ENCODE peak calls at places on chromosomes 2 and 18, in seven cellular contexts. Y is H9, U is neuronal stem cell, D is H1, X is mesendoderm, F is IMR-90, K is mesenchymal stem cell. P is an unnamed sample.
A peak's percentile ranks its signal among the peaks of the same experiment; 100 is the strongest.

GRCh38 chr2:46252891-46253659 is 44.1 kb upstream of the EPAS1 start:
- DNase-seq in Y (no peak), U (no peak), D (no peak), X (no peak), F (no peak), K (peak; percentile 77), P (peak; percentile 42)

GRCh38 chr2:240593703-240594451 is 7.3 kb downstream of the CAPN10 start:
- DNase-seq in Y (no peak), U (no peak), D (no peak), X (no peak), F (no peak), K (no peak), P (no peak)

GRCh38 chr18:13222371-13223281 is 4.1 kb downstream of the LDLRAD4 start:
- DNase-seq in Y (no peak), U (no peak), D (no peak), X (no peak), F (peak; percentile 37), K (peak; percentile 33), P (no peak)

GRCh38 chr18:10123006-10123950 is 209.5 kb downstream of the VAPA start:
- DNase-seq in Y (no peak), U (no peak), D (no peak), X (no peak), F (no peak), K (no peak), P (peak; percentile 40)

GRCh38 chr2:26579025-26579722 is 62.0 kb downstream of the CIB4 start:
- DNase-seq in Y (no peak), U (no peak), D (no peak), X (no peak), F (no peak), K (no peak), P (no peak)

GRCh38 chr2:24947758-24948157 is 24.0 kb downstream of the DNAJC27 start:
- DNase-seq in Y (no peak), U (no peak), D (no peak), X (no peak), F (no peak), K (no peak), P (no peak)

GRCh38 chr18:33444699-33445098 is 4.2 kb upstream of the CCDC178 start:
- DNase-seq in Y (no peak), U (no peak), D (no peak), X (no peak), F (no peak), K (no peak), P (no peak)

GRCh38 chr2:191222952-191223351 is 22.3 kb upstream of the MYO1B start:
- DNase-seq in Y (no peak), U (no peak), D (no peak), X (no peak), F (no peak), K (no peak), P (no peak)

GRCh38 chr18:79769698-79770500 is 27.8 kb upstream of the KCNG2 start:
- DNase-seq in Y (no peak), U (no peak), D (no peak), X (no peak), F (no peak), K (no peak), P (no peak)

GRCh38 chr2:10071595-10071994 is 8.6 kb downstream of the CYS1 start:
- DNase-seq in Y (peak; percentile 48), U (no peak), D (no peak), X (no peak), F (no peak), K (no peak), P (no peak)

GRCh38 chr2:1591461-1591770 is 152.9 kb downstream of the PXDN start:
- DNase-seq in Y (peak; percentile 33), U (no peak), D (no peak), X (no peak), F (no peak), K (no peak), P (no peak)

GRCh38 chr2:237939251-237939650 is 27.6 kb upstream of the UBE2F start:
- DNase-seq in Y (no peak), U (no peak), D (no peak), X (no peak), F (peak; percentile 80), K (peak; percentile 35), P (no peak)

GRCh38 chr2:185645529-185645928 is 93.1 kb upstream of the FSIP2 start:
- DNase-seq in Y (no peak), U (no peak), D (no peak), X (no peak), F (no peak), K (no peak), P (no peak)

GRCh38 chr2:109188485-109188868 is 59.5 kb downstream of the SH3RF3 start:
- DNase-seq in Y (no peak), U (no peak), D (no peak), X (no peak), F (no peak), K (no peak), P (no peak)

GRCh38 chr18:36073676-36074075 is 6.3 kb upstream of the RPRD1A start:
- DNase-seq in Y (no peak), U (no peak), D (no peak), X (no peak), F (peak; percentile 11), K (peak; percentile 54), P (no peak)

GRCh38 chr18:48044944-48045343 is 114.5 kb upstream of the SMAD2 start:
- DNase-seq in Y (no peak), U (no peak), D (no peak), X (no peak), F (no peak), K (no peak), P (no peak)

GRCh38 chr2:201127570-201127969 is 11.6 kb downstream of the CFLAR start:
- DNase-seq in Y (no peak), U (no peak), D (no peak), X (no peak), F (peak; percentile 74), K (no peak), P (no peak)

GRCh38 chr2:239882335-239882734 is 142.8 kb downstream of the NDUFA10 start:
- DNase-seq in Y (peak; percentile 77), U (peak; percentile 32), D (peak; percentile 31), X (peak; percentile 70), F (no peak), K (no peak), P (peak; percentile 79)

GRCh38 chr2:9341351-9341887 is 81.9 kb downstream of the ITGB1BP1 start:
- DNase-seq in Y (no peak), U (no peak), D (no peak), X (no peak), F (no peak), K (no peak), P (no peak)

GRCh38 chr18:61822879-61823278 is 69.9 kb downstream of the RNF152 start:
- DNase-seq in Y (no peak), U (no peak), D (no peak), X (no peak), F (no peak), K (no peak), P (no peak)
- H2BK5ac ChIP-seq in Y (no peak overlapping the region), U (no peak overlapping the region), D (no peak overlapping the region), X (no peak overlapping the region), F (no peak overlapping the region), K (no peak overlapping the region), P (no peak overlapping the region)

DNA sequence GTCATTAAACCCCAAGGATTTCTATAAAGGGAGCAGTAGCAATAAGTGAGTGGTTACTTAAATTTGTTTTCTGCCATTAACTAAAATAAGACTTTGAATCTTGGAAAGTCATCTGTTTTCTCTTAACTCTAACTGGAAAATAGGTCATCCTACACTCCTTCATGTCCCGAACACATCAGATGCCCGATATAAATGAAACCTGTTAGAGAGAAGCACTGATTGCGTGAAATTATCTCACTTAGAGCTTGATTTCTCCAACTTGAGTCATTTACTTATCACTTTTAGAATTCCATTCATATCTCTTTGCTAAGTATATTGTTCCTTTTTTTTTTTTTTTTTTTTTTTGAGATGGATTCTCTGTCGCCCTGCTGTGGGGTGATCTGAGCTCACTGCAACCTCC is 10.8 kb downstream of the PIK3C3 start:
- DNase-seq in Y (no peak), U (no peak), D (no peak), X (no peak), F (no peak), K (no peak), P (peak; percentile 48)
- H2BK5ac ChIP-seq in Y (no peak overlapping the region), U (no peak overlapping the region), D (no peak overlapping the region), X (no peak overlapping the region), F (no peak overlapping the region), K (no peak overlapping the region), P (no peak overlapping the region)

GRCh38 chr2:28633204-28633603 is 118.4 kb upstream of the PPP1CB start:
- DNase-seq in Y (no peak), U (no peak), D (no peak), X (no peak), F (no peak), K (no peak), P (no peak)

GRCh38 chr2:28633739-28634138 is 117.9 kb upstream of the PPP1CB start:
- DNase-seq in Y (no peak), U (no peak), D (no peak), X (no peak), F (peak; percentile 90), K (peak; percentile 43), P (peak; percentile 83)

GRCh38 chr2:28632791-28633190 is 118.8 kb upstream of the PPP1CB start:
- DNase-seq in Y (no peak), U (no peak), D (no peak), X (no peak), F (no peak), K (no peak), P (no peak)

GRCh38 chr2:28630341-28630740 is 121.3 kb upstream of the PPP1CB start:
- DNase-seq in Y (no peak), U (no peak), D (no peak), X (no peak), F (no peak), K (no peak), P (no peak)

DNA sequence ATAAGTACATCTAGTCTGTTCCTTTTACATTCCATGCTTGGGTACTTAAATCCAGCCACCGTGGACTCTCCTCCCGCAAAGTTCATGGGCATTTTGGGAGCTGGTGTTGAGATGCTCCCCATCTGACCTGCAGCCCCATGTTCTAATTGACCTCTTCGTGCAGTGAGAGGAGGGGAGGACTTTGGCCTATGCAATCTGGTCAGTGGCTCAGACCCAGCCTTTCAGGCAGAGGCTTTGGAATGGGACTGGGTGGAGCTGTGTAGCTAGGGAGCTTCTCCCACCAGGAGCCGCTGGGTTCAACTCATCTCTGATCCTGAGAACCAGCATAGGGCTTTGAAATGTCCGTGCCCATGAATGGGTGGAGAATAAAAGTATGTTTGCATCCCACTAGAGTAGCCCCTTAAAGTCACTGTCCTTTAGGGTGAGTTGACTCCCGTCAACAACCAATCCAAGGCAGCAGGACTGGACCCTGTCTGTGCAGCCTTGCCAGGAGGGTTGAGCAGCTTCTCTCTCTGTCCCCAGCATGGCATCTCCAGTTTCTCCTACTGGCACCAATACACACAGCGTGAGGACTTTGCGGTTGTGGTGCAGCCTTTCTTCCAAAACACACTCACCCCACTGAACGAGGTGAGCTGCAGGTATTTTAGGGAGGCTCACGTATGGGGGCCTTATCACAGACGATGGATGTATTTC is 120.0 kb upstream of the PPP1CB start:
- DNase-seq in Y (no peak), U (no peak), D (no peak), X (no peak), F (no peak), K (no peak), P (no peak)
- H2BK5ac ChIP-seq in Y (no peak overlapping the region), U (no peak overlapping the region), D (no peak overlapping the region), X (no peak overlapping the region), F (no peak overlapping the region), K (no peak overlapping the region), P (no peak overlapping the region)

DNA sequence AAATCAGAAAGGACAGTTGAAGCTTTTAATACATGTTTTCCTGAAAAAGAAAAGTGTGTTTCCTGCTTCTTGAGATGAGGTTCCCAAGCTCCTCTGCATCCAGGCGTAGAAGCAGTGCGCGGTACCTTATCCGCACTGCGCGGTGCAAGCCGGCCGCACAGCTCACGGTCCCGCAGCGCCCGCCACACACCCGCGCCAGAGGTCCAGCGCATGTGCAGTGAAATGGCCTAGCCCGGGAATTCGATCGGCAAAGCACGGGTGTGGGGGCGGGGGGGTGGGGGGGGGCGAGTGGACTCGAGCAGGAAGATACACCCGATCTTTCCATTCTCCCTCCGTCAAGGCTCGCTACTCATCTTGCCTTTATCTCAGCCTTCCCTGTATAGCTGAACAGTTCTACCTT is 10.1 kb downstream of the HOXD8 start:
- DNase-seq in Y (peak; percentile 25), U (no peak), D (no peak), X (no peak), F (no peak), K (no peak), P (no peak)
- H2BK5ac ChIP-seq in Y (no peak overlapping the region), U (no peak overlapping the region), D (no peak overlapping the region), X (no peak overlapping the region), F (no peak overlapping the region), K (no peak overlapping the region), P (no peak overlapping the region)